ENCODE peak calls at places on chromosomes 1 and 21, in five cellular contexts. X, B, G, V and E are unnamed samples.

GRCh38 chr1:232223887-232224286 is 406.0 kb downstream of the SIPA1L2 start:
- DNase-seq in X (no peak), B (no peak), G (no peak), V (no peak), E (no peak)

GRCh38 chr1:53956308-53957168 is 10.4 kb downstream of the LRRC42 start:
- DNase-seq in X (no peak), B (no peak), G (no peak), V (no peak), E (no peak)

GRCh38 chr1:206556047-206556747 is 48.9 kb downstream of the RASSF5 start:
- DNase-seq in X (no peak), B (peak; percentile 28), G (no peak), V (peak; percentile 72), E (no peak)

GRCh38 chr1:156146006-156146748 is 7.2 kb upstream of the SEMA4A start:
- DNase-seq in X (peak; percentile 80), B (peak; percentile 67), G (no peak), V (peak; percentile 67), E (peak; percentile 75)

GRCh38 chr1:201565771-201566528 is 27.0 kb downstream of the NAV1 start:
- DNase-seq in X (no peak), B (no peak), G (no peak), V (no peak), E (no peak)

GRCh38 chr21:46354046-46354445 is 30.1 kb downstream of the PCNT start:
- DNase-seq in X (no peak), B (no peak), G (no peak), V (no peak), E (no peak)

GRCh38 chr1:77536813-77537212 is 145.6 kb downstream of the ZZZ3 start:
- DNase-seq in X (no peak), B (no peak), G (no peak), V (no peak), E (no peak)

GRCh38 chr1:40143891-40144575 is 17.2 kb upstream of the RLF start:
- DNase-seq in X (no peak), B (peak; percentile 68), G (peak; percentile 24), V (peak; percentile 67), E (peak; percentile 74)

GRCh38 chr1:94746635-94747525 is 73.3 kb upstream of the SLC44A3 start:
- DNase-seq in X (peak; percentile 54), B (no peak), G (no peak), V (no peak), E (peak; percentile 22)

GRCh38 chr1:158112994-158113758 is 67.5 kb upstream of the CD1D start:
- DNase-seq in X (peak; percentile 49), B (peak; percentile 24), G (peak; percentile 37), V (peak; percentile 69), E (peak; percentile 27)

GRCh38 chr1:232553050-232553754 is 76.7 kb downstream of the SIPA1L2 start:
- DNase-seq in X (peak; percentile 90), B (peak; percentile 76), G (peak; percentile 25), V (no peak), E (peak; percentile 39)

GRCh38 chr1:29762635-29763034 is 526.3 kb downstream of the PTPRU start:
- DNase-seq in X (no peak), B (peak; percentile 3), G (no peak), V (no peak), E (no peak)

GRCh38 chr1:192702212-192702993 is 66.5 kb downstream of the RGS13 start:
- DNase-seq in X (no peak), B (no peak), G (no peak), V (no peak), E (no peak)

GRCh38 chr21:41648591-41649031 is 118.2 kb downstream of the RIPK4 start:
- DNase-seq in X (no peak), B (no peak), G (no peak), V (no peak), E (no peak)

GRCh38 chr1:47745725-47746609 is 251.2 kb downstream of the TRABD2B start:
- DNase-seq in X (no peak), B (no peak), G (no peak), V (no peak), E (no peak)

GRCh38 chr1:88509369-88509768 is 174.7 kb upstream of the PKN2 start:
- DNase-seq in X (no peak), B (no peak), G (no peak), V (no peak), E (no peak)

GRCh38 chr1:150881331-150882070 is 5.1 kb upstream of the ARNT start:
- DNase-seq in X (no peak), B (no peak), G (no peak), V (no peak), E (no peak)

GRCh38 chr1:173867141-173867752 is 542 bp downstream of the GAS5 start:
- DNase-seq in X (no peak), B (no peak), G (peak; percentile 26), V (no peak), E (no peak)

GRCh38 chr1:203274603-203275381 is 30.5 kb upstream of the BTG2 start:
- DNase-seq in X (peak; percentile 49), B (no peak), G (peak; percentile 62), V (no peak), E (no peak)

GRCh38 chr1:15168479-15168878 is 14.9 kb downstream of the TMEM51 start:
- DNase-seq in X (no peak), B (no peak), G (no peak), V (no peak), E (peak; percentile 66)

GRCh38 chr1:204151562-204152309 is at the start of gene ETNK2:
- DNase-seq in X (peak; percentile 65), B (peak; percentile 34), G (peak; percentile 85), V (peak; percentile 62), E (peak; percentile 68)

GRCh38 chr1:220873087-220873486 is 6.2 kb upstream of the HLX start:
- DNase-seq in X (no peak), B (no peak), G (no peak), V (no peak), E (no peak)

GRCh38 chr1:42759114-42759513 is 7.7 kb downstream of the P3H1 start:
- DNase-seq in X (no peak), B (no peak), G (no peak), V (no peak), E (no peak)

GRCh38 chr1:175413367-175413766 is 220.8 kb upstream of the KIAA0040 start:
- DNase-seq in X (no peak), B (no peak), G (no peak), V (no peak), E (no peak)

GRCh38 chr1:225878282-225878681 is 3.9 kb downstream of the TMEM63A start:
- DNase-seq in X (peak; percentile 23), B (no peak), G (no peak), V (no peak), E (no peak)

GRCh38 chr1:185916866-185917265 is 182.7 kb downstream of the HMCN1 start:
- DNase-seq in X (no peak), B (no peak), G (no peak), V (no peak), E (no peak)

GRCh38 chr1:11880911-11881748 is 22.4 kb upstream of the NPPB start:
- DNase-seq in X (peak; percentile 93), B (no peak), G (no peak), V (no peak), E (no peak)

GRCh38 chr1:64038965-64039926 is 164.2 kb upstream of the UBE2U start:
- DNase-seq in X (no peak), B (peak; percentile 82), G (peak; percentile 37), V (no peak), E (peak; percentile 27)

GRCh38 chr1:157622471-157622870 is 24.6 kb upstream of the FCRL4 start:
- DNase-seq in X (no peak), B (no peak), G (no peak), V (no peak), E (no peak)

GRCh38 chr21:45363921-45364463 is 41.0 kb upstream of the COL18A1 start:
- DNase-seq in X (peak; percentile 89), B (peak; percentile 90), G (peak; percentile 91), V (peak; percentile 78), E (peak; percentile 60)

GRCh38 chr1:174112489-174113162 is 46.7 kb upstream of the RABGAP1L start:
- DNase-seq in X (no peak), B (no peak), G (no peak), V (no peak), E (no peak)

GRCh38 chr1:110298991-110299390 is 40.2 kb upstream of the RBM15 start:
- DNase-seq in X (no peak), B (no peak), G (no peak), V (no peak), E (no peak)

GRCh38 chr21:42716074-42716473 is 62.7 kb downstream of the PDE9A start:
- DNase-seq in X (no peak), B (no peak), G (no peak), V (no peak), E (no peak)

GRCh38 chr1:222331340-222331739 is 216.6 kb downstream of the HHIPL2 start:
- DNase-seq in X (no peak), B (no peak), G (no peak), V (no peak), E (no peak)